ENCODE peak calls at places on chromosomes 2 and 18, in seven cellular contexts. N is NCI-H1092 treated with DMSO at 0.1 percent for 48 hours, M is germinal center, H is NCI-H345, G is GM03348, D is neural progenitor cell, B is hippocampal formation. W is an unnamed sample.

GRCh38 chr2:165401285-165401852 is 68.1 kb upstream of the CSRNP3 start:
- DNase-seq in N (peak), M (peak), H (peak), G (peak), D (peak), B (no peak), W (no peak)

GRCh38 chr2:64622443-64623231 is 31.1 kb downstream of the SERTAD2 start:
- DNase-seq in N (no peak), M (no peak), H (no peak), G (no peak), D (peak), B (peak), W (no peak)

GRCh38 chr18:70371908-70372307 is 83.1 kb downstream of the SOCS6 start:
- DNase-seq in N (no peak), M (no peak), H (no peak), G (no peak), D (no peak), B (no peak), W (no peak)

GRCh38 chr2:45258251-45258775 is 249.1 kb upstream of the SIX2 start:
- DNase-seq in N (no peak), M (no peak), H (no peak), G (no peak), D (peak), B (no peak), W (no peak)

GRCh38 chr18:23967321-23968089 is 47.0 kb upstream of the TTC39C start:
- DNase-seq in N (no peak), M (no peak), H (no peak), G (no peak), D (no peak), B (no peak), W (no peak)

GRCh38 chr18:71028285-71028762 is 739.5 kb downstream of the SOCS6 start:
- DNase-seq in N (no peak), M (no peak), H (no peak), G (no peak), D (no peak), B (no peak), W (no peak)

GRCh38 chr18:51621103-51621969 is 423.9 kb upstream of the MEX3C start:
- DNase-seq in N (peak), M (peak), H (peak), G (peak), D (peak), B (peak), W (peak)

GRCh38 chr18:53605198-53605597 is 619.3 kb downstream of the MBD2 start:
- DNase-seq in N (no peak), M (no peak), H (no peak), G (no peak), D (no peak), B (no peak), W (no peak)

GRCh38 chr18:44130365-44130942 is 550.2 kb upstream of the SETBP1 start:
- DNase-seq in N (peak), M (peak), H (peak), G (peak), D (peak), B (no peak), W (peak)

GRCh38 chr2:95345415-95346235 is 48.5 kb downstream of the KCNIP3 start:
- DNase-seq in N (peak), M (peak), H (peak), G (peak), D (peak), B (peak), W (peak)

GRCh38 chr2:158686166-158686792 is 108.8 kb upstream of the DAPL1 start:
- DNase-seq in N (no peak), M (no peak), H (no peak), G (peak), D (peak), B (peak), W (no peak)

GRCh38 chr2:181566643-181567042 is 90.3 kb downstream of the CERKL start:
- DNase-seq in N (no peak), M (no peak), H (no peak), G (no peak), D (no peak), B (no peak), W (no peak)

GRCh38 chr2:111116843-111117665 is 3.7 kb upstream of the BCL2L11 start:
- DNase-seq in N (peak), M (peak), H (peak), G (peak), D (peak), B (peak), W (no peak)

GRCh38 chr2:203859030-203859854 is 8.3 kb upstream of the CTLA4 start:
- DNase-seq in N (no peak), M (no peak), H (no peak), G (no peak), D (no peak), B (no peak), W (no peak)

GRCh38 chr18:75070625-75071483 is 138.1 kb downstream of the PTGR3 start:
- DNase-seq in N (peak), M (peak), H (peak), G (peak), D (no peak), B (no peak), W (peak)

W was measured in GM19239.